ENCODE peak calls at places on chromosomes 16 and 17, in nine cellular contexts. One of them, this sample, is unnamed.

GRCh38 chr17:21058098-21058893 is 15.5 kb upstream of the USP22 start:
- DNase-seq in DMS153: no peak
- DNase-seq in stimulated activated CD4-positive, alpha-beta T cell treated with anti-CD3 and anti-CD28 coated beads, Interleukin-1b, Interleukin-23, amount 100 ng/mL, for 24 hours: no peak
- DNase-seq in CD8-positive, alpha-beta T cell: no peak
- DNase-seq in substantia nigra: no peak
- DNase-seq in OCI-LY7: peak
- DNase-seq in AG10803: peak
- DNase-seq in hypothalamus: no peak
- DNase-seq in renal cortical epithelial cell: peak
- DNase-seq in this sample: peak

GRCh38 chr16:7853197-7853596 is 520.6 kb downstream of the RBFOX1 start:
- DNase-seq in DMS153: no peak
- DNase-seq in hypothalamus: no peak
- DNase-seq in renal cortical epithelial cell: no peak
- DNase-seq in OCI-LY7: no peak
- DNase-seq in stimulated activated CD4-positive, alpha-beta T cell treated with anti-CD3 and anti-CD28 coated beads, Interleukin-1b, Interleukin-23, amount 100 ng/mL, for 24 hours: no peak
- DNase-seq in AG10803: no peak
- DNase-seq in CD8-positive, alpha-beta T cell: no peak
- DNase-seq in substantia nigra: no peak
- DNase-seq in this sample: no peak

GRCh38 chr16:62036101-62036806 is at the start of gene CDH8:
- DNase-seq in CD8-positive, alpha-beta T cell: no peak
- DNase-seq in hypothalamus: peak
- DNase-seq in renal cortical epithelial cell: no peak
- DNase-seq in stimulated activated CD4-positive, alpha-beta T cell treated with anti-CD3 and anti-CD28 coated beads, Interleukin-1b, Interleukin-23, amount 100 ng/mL, for 24 hours: no peak
- DNase-seq in DMS153: no peak
- DNase-seq in OCI-LY7: no peak
- DNase-seq in substantia nigra: peak
- DNase-seq in AG10803: peak
- DNase-seq in this sample: peak

GRCh38 chr16:6096931-6097665 is 999.5 kb upstream of the EEF2KMT start:
- DNase-seq in AG10803: no peak
- DNase-seq in hypothalamus: no peak
- DNase-seq in OCI-LY7: no peak
- DNase-seq in stimulated activated CD4-positive, alpha-beta T cell treated with anti-CD3 and anti-CD28 coated beads, Interleukin-1b, Interleukin-23, amount 100 ng/mL, for 24 hours: no peak
- DNase-seq in renal cortical epithelial cell: no peak
- DNase-seq in CD8-positive, alpha-beta T cell: no peak
- DNase-seq in substantia nigra: no peak
- DNase-seq in DMS153: no peak
- DNase-seq in this sample: no peak

GRCh38 chr17:37513711-37514110 is 24.0 kb downstream of the DUSP14 start:
- DNase-seq in hypothalamus: no peak
- DNase-seq in stimulated activated CD4-positive, alpha-beta T cell treated with anti-CD3 and anti-CD28 coated beads, Interleukin-1b, Interleukin-23, amount 100 ng/mL, for 24 hours: no peak
- DNase-seq in AG10803: no peak
- DNase-seq in OCI-LY7: no peak
- DNase-seq in substantia nigra: no peak
- DNase-seq in CD8-positive, alpha-beta T cell: no peak
- DNase-seq in DMS153: no peak
- DNase-seq in renal cortical epithelial cell: no peak
- DNase-seq in this sample: no peak

GRCh38 chr17:78255953-78256704 is 24.7 kb downstream of the TMEM235 start:
- DNase-seq in CD8-positive, alpha-beta T cell: no peak
- DNase-seq in AG10803: no peak
- DNase-seq in DMS153: no peak
- DNase-seq in stimulated activated CD4-positive, alpha-beta T cell treated with anti-CD3 and anti-CD28 coated beads, Interleukin-1b, Interleukin-23, amount 100 ng/mL, for 24 hours: no peak
- DNase-seq in OCI-LY7: no peak
- DNase-seq in renal cortical epithelial cell: no peak
- DNase-seq in substantia nigra: no peak
- DNase-seq in hypothalamus: no peak
- DNase-seq in this sample: no peak

GRCh38 chr16:11599579-11599978 is 12.9 kb upstream of the LITAF start:
- DNase-seq in DMS153: no peak
- DNase-seq in AG10803: no peak
- DNase-seq in OCI-LY7: no peak
- DNase-seq in hypothalamus: no peak
- DNase-seq in stimulated activated CD4-positive, alpha-beta T cell treated with anti-CD3 and anti-CD28 coated beads, Interleukin-1b, Interleukin-23, amount 100 ng/mL, for 24 hours: no peak
- DNase-seq in renal cortical epithelial cell: no peak
- DNase-seq in substantia nigra: no peak
- DNase-seq in CD8-positive, alpha-beta T cell: no peak
- DNase-seq in this sample: no peak

GRCh38 chr16:59201160-59201559 is 467.0 kb upstream of the GOT2 start:
- DNase-seq in DMS153: no peak
- DNase-seq in hypothalamus: no peak
- DNase-seq in AG10803: no peak
- DNase-seq in CD8-positive, alpha-beta T cell: no peak
- DNase-seq in substantia nigra: no peak
- DNase-seq in OCI-LY7: no peak
- DNase-seq in renal cortical epithelial cell: no peak
- DNase-seq in stimulated activated CD4-positive, alpha-beta T cell treated with anti-CD3 and anti-CD28 coated beads, Interleukin-1b, Interleukin-23, amount 100 ng/mL, for 24 hours: no peak
- DNase-seq in this sample: no peak

GRCh38 chr17:6241381-6241780 is 171.2 kb downstream of the WSCD1 start:
- DNase-seq in CD8-positive, alpha-beta T cell: no peak
- DNase-seq in substantia nigra: no peak
- DNase-seq in renal cortical epithelial cell: peak
- DNase-seq in DMS153: no peak
- DNase-seq in hypothalamus: no peak
- DNase-seq in stimulated activated CD4-positive, alpha-beta T cell treated with anti-CD3 and anti-CD28 coated beads, Interleukin-1b, Interleukin-23, amount 100 ng/mL, for 24 hours: no peak
- DNase-seq in AG10803: no peak
- DNase-seq in OCI-LY7: no peak
- DNase-seq in this sample: no peak

GRCh38 chr16:84026601-84027000 is 16.0 kb downstream of the SLC38A8 start:
- DNase-seq in CD8-positive, alpha-beta T cell: no peak
- DNase-seq in DMS153: no peak
- DNase-seq in substantia nigra: no peak
- DNase-seq in OCI-LY7: no peak
- DNase-seq in hypothalamus: no peak
- DNase-seq in AG10803: no peak
- DNase-seq in stimulated activated CD4-positive, alpha-beta T cell treated with anti-CD3 and anti-CD28 coated beads, Interleukin-1b, Interleukin-23, amount 100 ng/mL, for 24 hours: no peak
- DNase-seq in renal cortical epithelial cell: no peak
- DNase-seq in this sample: no peak

GRCh38 chr16:53055603-53056527 is 1.1 kb downstream of the CHD9 start:
- DNase-seq in AG10803: peak
- DNase-seq in CD8-positive, alpha-beta T cell: no peak
- DNase-seq in hypothalamus: no peak
- DNase-seq in DMS153: no peak
- DNase-seq in stimulated activated CD4-positive, alpha-beta T cell treated with anti-CD3 and anti-CD28 coated beads, Interleukin-1b, Interleukin-23, amount 100 ng/mL, for 24 hours: no peak
- DNase-seq in renal cortical epithelial cell: peak
- DNase-seq in OCI-LY7: peak
- DNase-seq in substantia nigra: peak
- DNase-seq in this sample: peak

GRCh38 chr16:30429418-30429677 is 482 bp downstream of the DCTPP1 start:
- DNase-seq in renal cortical epithelial cell: no peak
- DNase-seq in CD8-positive, alpha-beta T cell: no peak
- DNase-seq in AG10803: no peak
- DNase-seq in DMS153: no peak
- DNase-seq in substantia nigra: no peak
- DNase-seq in OCI-LY7: no peak
- DNase-seq in hypothalamus: no peak
- DNase-seq in stimulated activated CD4-positive, alpha-beta T cell treated with anti-CD3 and anti-CD28 coated beads, Interleukin-1b, Interleukin-23, amount 100 ng/mL, for 24 hours: no peak
- DNase-seq in this sample: no peak

GRCh38 chr16:27449434-27450188 is 47.6 kb downstream of the IL21R start:
- DNase-seq in DMS153: no peak
- DNase-seq in OCI-LY7: peak
- DNase-seq in renal cortical epithelial cell: no peak
- DNase-seq in stimulated activated CD4-positive, alpha-beta T cell treated with anti-CD3 and anti-CD28 coated beads, Interleukin-1b, Interleukin-23, amount 100 ng/mL, for 24 hours: peak
- DNase-seq in substantia nigra: no peak
- DNase-seq in hypothalamus: no peak
- DNase-seq in AG10803: no peak
- DNase-seq in CD8-positive, alpha-beta T cell: peak
- DNase-seq in this sample: no peak

GRCh38 chr16:89216315-89217137 is 977 bp upstream of the ZNF778 start:
- DNase-seq in stimulated activated CD4-positive, alpha-beta T cell treated with anti-CD3 and anti-CD28 coated beads, Interleukin-1b, Interleukin-23, amount 100 ng/mL, for 24 hours: peak
- DNase-seq in CD8-positive, alpha-beta T cell: peak
- DNase-seq in DMS153: peak
- DNase-seq in substantia nigra: peak
- DNase-seq in renal cortical epithelial cell: peak
- DNase-seq in hypothalamus: peak
- DNase-seq in OCI-LY7: peak
- DNase-seq in AG10803: peak
- DNase-seq in this sample: peak

GRCh38 chr16:80559369-80559768 is 18.6 kb downstream of the DYNLRB2 start:
- DNase-seq in hypothalamus: no peak
- DNase-seq in renal cortical epithelial cell: no peak
- DNase-seq in stimulated activated CD4-positive, alpha-beta T cell treated with anti-CD3 and anti-CD28 coated beads, Interleukin-1b, Interleukin-23, amount 100 ng/mL, for 24 hours: no peak
- DNase-seq in AG10803: no peak
- DNase-seq in substantia nigra: no peak
- DNase-seq in CD8-positive, alpha-beta T cell: no peak
- DNase-seq in DMS153: no peak
- DNase-seq in OCI-LY7: no peak
- DNase-seq in this sample: no peak

GRCh38 chr17:9032151-9032550 is 10.8 kb downstream of the NTN1 start:
- DNase-seq in hypothalamus: no peak
- DNase-seq in AG10803: no peak
- DNase-seq in stimulated activated CD4-positive, alpha-beta T cell treated with anti-CD3 and anti-CD28 coated beads, Interleukin-1b, Interleukin-23, amount 100 ng/mL, for 24 hours: no peak
- DNase-seq in OCI-LY7: no peak
- DNase-seq in substantia nigra: no peak
- DNase-seq in DMS153: no peak
- DNase-seq in CD8-positive, alpha-beta T cell: no peak
- DNase-seq in renal cortical epithelial cell: no peak
- DNase-seq in this sample: no peak

GRCh38 chr17:3512512-3513171 is 36.8 kb downstream of the ASPA start:
- DNase-seq in AG10803: peak
- DNase-seq in renal cortical epithelial cell: no peak
- DNase-seq in hypothalamus: peak
- DNase-seq in OCI-LY7: no peak
- DNase-seq in substantia nigra: peak
- DNase-seq in stimulated activated CD4-positive, alpha-beta T cell treated with anti-CD3 and anti-CD28 coated beads, Interleukin-1b, Interleukin-23, amount 100 ng/mL, for 24 hours: no peak
- DNase-seq in DMS153: no peak
- DNase-seq in CD8-positive, alpha-beta T cell: no peak
- DNase-seq in this sample: peak

GRCh38 chr17:44608732-44609435 is 47.4 kb upstream of the MEIOC start:
- DNase-seq in AG10803: no peak
- DNase-seq in OCI-LY7: peak
- DNase-seq in DMS153: peak
- DNase-seq in CD8-positive, alpha-beta T cell: no peak
- DNase-seq in stimulated activated CD4-positive, alpha-beta T cell treated with anti-CD3 and anti-CD28 coated beads, Interleukin-1b, Interleukin-23, amount 100 ng/mL, for 24 hours: no peak
- DNase-seq in hypothalamus: no peak
- DNase-seq in substantia nigra: no peak
- DNase-seq in renal cortical epithelial cell: no peak
- DNase-seq in this sample: no peak

GRCh38 chr17:36862116-36862920 is 75.0 kb upstream of the LHX1 start:
- DNase-seq in CD8-positive, alpha-beta T cell: no peak
- DNase-seq in AG10803: no peak
- DNase-seq in DMS153: no peak
- DNase-seq in substantia nigra: no peak
- DNase-seq in OCI-LY7: no peak
- DNase-seq in renal cortical epithelial cell: no peak
- DNase-seq in hypothalamus: no peak
- DNase-seq in stimulated activated CD4-positive, alpha-beta T cell treated with anti-CD3 and anti-CD28 coated beads, Interleukin-1b, Interleukin-23, amount 100 ng/mL, for 24 hours: no peak
- DNase-seq in this sample: no peak

GRCh38 chr17:3794890-3795757 is 5.9 kb downstream of the ITGAE start:
- DNase-seq in DMS153: no peak
- DNase-seq in OCI-LY7: peak
- DNase-seq in substantia nigra: no peak
- DNase-seq in AG10803: peak
- DNase-seq in renal cortical epithelial cell: peak
- DNase-seq in hypothalamus: no peak
- DNase-seq in stimulated activated CD4-positive, alpha-beta T cell treated with anti-CD3 and anti-CD28 coated beads, Interleukin-1b, Interleukin-23, amount 100 ng/mL, for 24 hours: no peak
- DNase-seq in CD8-positive, alpha-beta T cell: peak
- DNase-seq in this sample: no peak

GRCh38 chr17:4950075-4950756 is 703 bp upstream of the ENO3 start:
- DNase-seq in DMS153: no peak
- DNase-seq in OCI-LY7: peak
- DNase-seq in CD8-positive, alpha-beta T cell: peak
- DNase-seq in renal cortical epithelial cell: no peak
- DNase-seq in stimulated activated CD4-positive, alpha-beta T cell treated with anti-CD3 and anti-CD28 coated beads, Interleukin-1b, Interleukin-23, amount 100 ng/mL, for 24 hours: no peak
- DNase-seq in hypothalamus: no peak
- DNase-seq in substantia nigra: peak
- DNase-seq in AG10803: no peak
- DNase-seq in this sample: peak

GRCh38 chr17:47615766-47616424 is 33.8 kb upstream of the KPNB1 start:
- DNase-seq in substantia nigra: no peak
- DNase-seq in stimulated activated CD4-positive, alpha-beta T cell treated with anti-CD3 and anti-CD28 coated beads, Interleukin-1b, Interleukin-23, amount 100 ng/mL, for 24 hours: no peak
- DNase-seq in CD8-positive, alpha-beta T cell: no peak
- DNase-seq in AG10803: peak
- DNase-seq in OCI-LY7: peak
- DNase-seq in renal cortical epithelial cell: peak
- DNase-seq in DMS153: no peak
- DNase-seq in hypothalamus: no peak
- DNase-seq in this sample: peak

GRCh38 chr16:57622361-57623250 is 5.8 kb upstream of the ADGRG1 start:
- DNase-seq in CD8-positive, alpha-beta T cell: no peak
- DNase-seq in DMS153: no peak
- DNase-seq in OCI-LY7: no peak
- DNase-seq in substantia nigra: no peak
- DNase-seq in stimulated activated CD4-positive, alpha-beta T cell treated with anti-CD3 and anti-CD28 coated beads, Interleukin-1b, Interleukin-23, amount 100 ng/mL, for 24 hours: no peak
- DNase-seq in renal cortical epithelial cell: peak
- DNase-seq in hypothalamus: no peak
- DNase-seq in AG10803: no peak
- DNase-seq in this sample: no peak

GRCh38 chr16:67720236-67720635 is 1.1 kb upstream of the GFOD2 start:
- DNase-seq in renal cortical epithelial cell: no peak
- DNase-seq in hypothalamus: no peak
- DNase-seq in CD8-positive, alpha-beta T cell: no peak
- DNase-seq in substantia nigra: no peak
- DNase-seq in stimulated activated CD4-positive, alpha-beta T cell treated with anti-CD3 and anti-CD28 coated beads, Interleukin-1b, Interleukin-23, amount 100 ng/mL, for 24 hours: no peak
- DNase-seq in AG10803: no peak
- DNase-seq in OCI-LY7: no peak
- DNase-seq in DMS153: no peak
- DNase-seq in this sample: no peak

GRCh38 chr17:7512105-7512504 is 27.9 kb downstream of the POLR2A start:
- DNase-seq in OCI-LY7: no peak
- DNase-seq in DMS153: no peak
- DNase-seq in CD8-positive, alpha-beta T cell: no peak
- DNase-seq in hypothalamus: no peak
- DNase-seq in renal cortical epithelial cell: no peak
- DNase-seq in stimulated activated CD4-positive, alpha-beta T cell treated with anti-CD3 and anti-CD28 coated beads, Interleukin-1b, Interleukin-23, amount 100 ng/mL, for 24 hours: no peak
- DNase-seq in AG10803: no peak
- DNase-seq in substantia nigra: no peak
- DNase-seq in this sample: no peak

GRCh38 chr16:46789499-46790414 is 41.2 kb downstream of the C16orf87 start:
- DNase-seq in hypothalamus: peak
- DNase-seq in substantia nigra: peak
- DNase-seq in renal cortical epithelial cell: peak
- DNase-seq in stimulated activated CD4-positive, alpha-beta T cell treated with anti-CD3 and anti-CD28 coated beads, Interleukin-1b, Interleukin-23, amount 100 ng/mL, for 24 hours: peak
- DNase-seq in AG10803: peak
- DNase-seq in OCI-LY7: peak
- DNase-seq in CD8-positive, alpha-beta T cell: peak
- DNase-seq in DMS153: peak
- DNase-seq in this sample: peak

GRCh38 chr17:76354747-76355310 is 1.1 kb upstream of the PRPSAP1 start:
- DNase-seq in AG10803: no peak
- DNase-seq in OCI-LY7: peak
- DNase-seq in stimulated activated CD4-positive, alpha-beta T cell treated with anti-CD3 and anti-CD28 coated beads, Interleukin-1b, Interleukin-23, amount 100 ng/mL, for 24 hours: no peak
- DNase-seq in substantia nigra: no peak
- DNase-seq in CD8-positive, alpha-beta T cell: no peak
- DNase-seq in renal cortical epithelial cell: no peak
- DNase-seq in hypothalamus: no peak
- DNase-seq in DMS153: no peak
- DNase-seq in this sample: no peak

This sample was measured in foreskin melanocyte.